ENCODE peak calls at places on chromosomes 12 and 14, in ten cellular contexts. W is fibroblast of lung, L is astrocyte, Z is Karpas-422, T is IMR-90, M is mesendoderm, X is neural progenitor cell, D is GM23248, Y is mesenchymal stem cell, P is H9. G is an unnamed sample.

GRCh38 chr14:76775159-76775694 is 14.0 kb downstream of the VASH1 start:
- DNase-seq in M (no peak), W (no peak), L (no peak), D (no peak), T (no peak), Z (no peak), X (no peak), Y (no peak), P (peak; percentile 28), G (no peak)

GRCh38 chr14:91254456-91254855 is 10.0 kb upstream of the GPR68 start:
- DNase-seq in D (no peak), L (no peak), Z (no peak), Y (no peak), X (no peak), W (no peak), P (no peak), M (no peak), T (no peak), G (no peak)

GRCh38 chr14:89015016-89015415 is 190.6 kb downstream of the TTC8 start:
- DNase-seq in Z (no peak), D (peak; percentile 24), L (no peak), X (no peak), P (no peak), M (no peak), Y (no peak), T (no peak), W (no peak), G (no peak)

GRCh38 chr12:14273911-14274306 is 91.6 kb upstream of the ATF7IP start:
- DNase-seq in P (no peak), W (peak; percentile 43), M (no peak), Y (peak; percentile 28), T (peak; percentile 68), D (peak; percentile 25), Z (peak; percentile 73), L (peak; percentile 37), X (no peak), G (no peak)

GRCh38 chr14:98751110-98751509 is 520.9 kb downstream of the BCL11B start:
- DNase-seq in T (no peak), M (no peak), Z (no peak), D (no peak), L (no peak), W (no peak), X (no peak), Y (no peak), P (no peak), G (peak; percentile 13)

GRCh38 chr14:55075628-55076027 is 24.2 kb downstream of the MAPK1IP1L start:
- DNase-seq in Y (peak; percentile 61), M (no peak), D (peak; percentile 74), W (peak; percentile 67), X (no peak), L (peak; percentile 48), P (no peak), T (peak; percentile 70), Z (no peak), G (no peak)

GRCh38 chr12:2256915-2257314 is 204.1 kb downstream of the CACNA1C start:
- DNase-seq in M (no peak), W (peak; percentile 84), P (no peak), T (peak; percentile 84), Y (peak; percentile 79), X (no peak), D (peak; percentile 73), Z (no peak), L (peak; percentile 80), G (no peak)

GRCh38 chr12:127343941-127344340 is 923.0 kb upstream of the TMEM132C start:
- DNase-seq in P (no peak), Y (no peak), T (no peak), W (peak; percentile 25), X (no peak), D (peak; percentile 41), M (no peak), Z (no peak), L (peak; percentile 18), G (no peak)

GRCh38 chr14:55123101-55123500 is 6.0 kb upstream of the LGALS3 start:
- DNase-seq in W (peak; percentile 96), T (peak; percentile 98), Z (no peak), X (no peak), P (no peak), D (peak; percentile 94), Y (peak; percentile 92), L (peak; percentile 96), M (no peak), G (no peak)

GRCh38 chr12:56080556-56081138 is 682 bp downstream of the ERBB3 start:
- DNase-seq in P (peak; percentile 75), X (peak; percentile 45), T (no peak), Z (peak; percentile 42), Y (no peak), W (no peak), D (peak; percentile 2), M (peak; percentile 84), L (no peak), G (peak; percentile 66)

GRCh38 chr12:56082382-56082781 is 2.4 kb downstream of the ERBB3 start:
- DNase-seq in W (no peak), D (no peak), P (no peak), Y (no peak), L (no peak), M (no peak), Z (no peak), T (no peak), X (no peak), G (no peak)

GRCh38 chr12:56079729-56080555 is at the start of gene ERBB3:
- DNase-seq in X (peak; percentile 78), L (peak; percentile 81), W (peak; percentile 87), P (peak; percentile 93), M (peak; percentile 93), Z (peak; percentile 60), T (peak; percentile 81), Y (peak; percentile 87), D (peak; percentile 90), G (no peak)

GRCh38 chr12:56082967-56083366 is 3.0 kb downstream of the ERBB3 start:
- DNase-seq in M (no peak), Z (no peak), T (no peak), X (no peak), P (no peak), Y (no peak), L (no peak), W (no peak), D (no peak), G (no peak)

DNA sequence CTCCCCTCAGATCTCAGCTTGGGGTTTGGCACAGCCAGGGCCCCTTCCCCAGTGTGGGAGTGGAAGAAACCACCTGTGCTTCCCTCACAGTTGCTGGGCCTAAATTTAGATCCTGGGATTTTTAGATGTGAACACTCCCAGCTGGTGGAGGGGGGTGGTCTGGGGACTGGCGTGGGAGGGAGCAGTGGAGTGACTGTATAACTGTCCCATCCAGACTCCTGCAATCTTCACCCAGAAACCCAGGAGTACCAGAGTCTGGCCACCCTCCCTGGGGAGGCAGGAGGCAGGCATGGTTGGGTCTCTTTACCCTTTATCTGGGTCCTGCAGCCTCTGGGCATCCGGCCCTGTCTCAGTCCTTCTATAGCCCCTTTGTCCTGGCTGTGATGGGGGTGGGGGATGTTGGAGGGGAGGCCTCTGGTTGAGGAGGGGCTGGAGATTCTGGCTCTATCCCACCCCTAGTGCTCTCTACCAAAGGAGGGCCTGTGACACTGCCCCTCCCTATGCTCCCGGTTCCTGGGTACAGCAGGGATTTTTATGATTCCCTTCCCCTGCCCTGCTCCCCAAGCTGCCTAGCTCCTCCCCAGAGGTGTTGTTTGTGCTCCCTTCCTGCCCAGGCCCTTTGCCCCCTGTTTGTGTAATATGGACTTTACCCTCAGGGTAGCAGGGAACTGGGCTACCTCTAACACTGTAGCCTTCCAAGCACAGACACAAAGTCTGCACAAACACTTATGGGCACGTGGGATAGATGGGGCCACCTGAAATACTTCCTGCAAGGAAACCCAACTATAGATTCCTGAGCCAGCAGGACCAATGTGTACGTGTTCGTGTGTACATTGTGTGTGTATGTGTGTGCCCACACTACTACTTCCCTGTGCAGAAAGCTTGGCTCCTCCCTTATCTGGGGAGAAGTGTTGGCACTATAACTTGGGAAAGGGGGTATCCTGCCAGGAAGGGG is 1.7 kb downstream of the ERBB3 start:
- DNase-seq in L (no peak), W (no peak), P (no peak), Z (peak; percentile 33), Y (no peak), D (no peak), T (no peak), X (peak; percentile 18), M (peak; percentile 38), G (no peak)
- H3K9ac ChIP-seq in L (no peak overlapping the region), W (no peak overlapping the region), P (peak overlapping the region; percentile 40), Z (no peak overlapping the region), Y (no peak overlapping the region), D (no peak overlapping the region), T (no peak overlapping the region), X (no peak overlapping the region), M (peak overlapping the region; percentile 75), G (no peak overlapping the region)

DNA sequence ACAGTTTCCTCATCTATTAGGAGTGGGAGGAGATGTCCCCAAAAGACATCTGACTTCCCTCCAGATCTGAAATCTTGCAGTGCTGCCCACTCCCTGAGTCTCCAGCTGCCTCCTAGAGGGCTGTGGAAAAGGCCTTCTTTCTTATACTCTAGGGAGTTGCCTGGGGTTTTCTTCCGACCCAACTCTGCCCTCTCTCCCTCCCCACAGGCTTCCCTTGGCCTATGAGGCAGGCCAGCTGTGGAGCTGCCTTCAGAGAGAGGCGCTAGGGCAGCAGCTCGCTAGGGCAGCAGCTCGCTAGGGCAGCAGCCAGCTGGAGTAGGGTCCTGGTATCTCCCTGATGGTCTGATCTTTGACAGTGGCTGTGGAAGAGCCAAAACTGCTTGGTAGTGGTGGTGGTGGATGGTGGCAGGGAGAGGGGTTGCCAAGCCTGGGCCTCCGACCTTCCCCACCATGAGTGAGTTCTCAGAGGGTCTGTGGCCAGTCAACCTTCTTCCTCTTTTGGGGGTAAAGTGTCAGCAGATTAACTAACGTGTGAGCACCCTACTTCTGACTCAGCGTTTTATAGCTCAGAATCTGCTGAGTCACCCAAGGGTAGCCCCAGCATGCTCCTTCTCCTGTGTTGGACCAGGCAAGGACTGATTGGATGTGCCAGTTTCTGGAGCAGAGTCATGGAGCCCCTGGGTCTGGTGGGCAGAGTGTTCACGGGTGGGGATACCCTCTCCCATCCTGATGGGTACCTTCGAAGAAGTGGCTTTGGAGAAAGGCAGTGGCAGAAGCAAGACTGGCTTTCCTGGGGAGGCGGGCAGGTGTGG is 2.3 kb downstream of the SLC48A1 start:
- DNase-seq in L (peak; percentile 16), X (no peak), Y (peak; percentile 44), Z (peak; percentile 86), D (peak; percentile 74), P (no peak), M (no peak), T (no peak), W (peak; percentile 23), G (no peak)
- H3K9ac ChIP-seq in L (no peak overlapping the region), X (no peak overlapping the region), Y (no peak overlapping the region), Z (peak overlapping the region; percentile 44), D (no peak overlapping the region), P (no peak overlapping the region), M (peak overlapping the region; percentile 19), T (no peak overlapping the region), W (no peak overlapping the region), G (no peak overlapping the region)

DNA sequence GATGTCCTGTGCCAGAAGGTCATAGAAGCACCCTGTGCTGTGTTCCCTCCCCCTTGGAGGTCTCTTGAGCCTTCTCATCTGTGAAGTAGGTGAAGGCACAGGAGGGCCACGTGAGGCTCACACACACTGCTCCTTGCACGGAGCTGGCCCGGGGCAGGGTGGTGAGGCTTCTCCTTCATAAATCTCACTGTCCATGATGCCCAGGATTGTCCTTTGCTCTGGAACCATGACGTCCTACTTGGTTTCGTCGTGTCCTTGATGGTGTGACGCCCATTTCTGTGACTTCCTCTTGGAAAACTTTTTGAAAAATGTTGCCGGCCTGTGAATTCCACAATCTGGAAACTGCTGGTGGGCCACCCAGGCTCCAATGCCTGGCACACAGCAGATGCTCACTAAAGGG is 34.4 kb downstream of the SH2B3 start:
- DNase-seq in D (no peak), Y (no peak), P (no peak), T (no peak), Z (no peak), W (no peak), X (no peak), L (no peak), M (no peak), G (no peak)
- H3K9ac ChIP-seq in D (no peak overlapping the region), Y (peak overlapping the region; percentile 22), P (no peak overlapping the region), T (no peak overlapping the region), Z (no peak overlapping the region), W (no peak overlapping the region), X (no peak overlapping the region), L (no peak overlapping the region), M (no peak overlapping the region), G (no peak overlapping the region)

GRCh38 chr12:72523754-72524153 is 251.6 kb downstream of the TRHDE start:
- DNase-seq in W (no peak), M (no peak), X (no peak), Y (peak; percentile 10), Z (no peak), P (no peak), L (no peak), T (no peak), D (no peak), G (no peak)
- H3K9ac ChIP-seq in W (no peak overlapping the region), M (no peak overlapping the region), X (no peak overlapping the region), Y (no peak overlapping the region), Z (no peak overlapping the region), P (no peak overlapping the region), L (no peak overlapping the region), T (no peak overlapping the region), D (no peak overlapping the region), G (no peak overlapping the region)

G was measured in H1.